ENCODE peak calls at places on chromosomes 4 and X, in four cellular contexts. One of them, this sample, is unnamed. For H3K9me3, the result is how much of the 10 kb centered on the place peaks cover.

GRCh38 chr4:86441175-86441960 is 81.5 kb upstream of the MAPK10 start:
- DNase-seq in heart right ventricle: no peak
- DNase-seq in stomach: no peak
- DNase-seq in left lung: no peak
- DNase-seq in this sample: no peak

GRCh38 chr4:1479454-1479853 is 73.2 kb upstream of the NKX1-1 start:
- DNase-seq in left lung: no peak
- DNase-seq in stomach: no peak
- DNase-seq in heart right ventricle: no peak
- DNase-seq in this sample: peak

GRCh38 chr4:13701937-13702446 is 74.5 kb upstream of the BOD1L1 start:
- DNase-seq in stomach: no peak
- DNase-seq in left lung: no peak
- DNase-seq in heart right ventricle: no peak
- DNase-seq in this sample: no peak

GRCh38 chr4:79049840-79050520 is 110.7 kb upstream of the PAQR3 start:
- DNase-seq in heart right ventricle: no peak
- DNase-seq in left lung: peak
- DNase-seq in stomach: no peak
- DNase-seq in this sample: no peak

GRCh38 chrX:45697591-45697990 is 496.9 kb upstream of the DIPK2B start:
- DNase-seq in left lung: no peak
- DNase-seq in stomach: no peak
- DNase-seq in heart right ventricle: no peak
- DNase-seq in this sample: no peak

GRCh38 chrX:122943918-122944317 is 240.2 kb upstream of the GRIA3 start:
- DNase-seq in stomach: no peak
- DNase-seq in heart right ventricle: no peak
- DNase-seq in left lung: no peak
- DNase-seq in this sample: no peak

GRCh38 chr4:6845574-6845973 is 63.0 kb downstream of the KIAA0232 start:
- DNase-seq in left lung: no peak
- DNase-seq in heart right ventricle: no peak
- DNase-seq in stomach: no peak
- DNase-seq in this sample: no peak

GRCh38 chr4:147335183-147335582 is 145.7 kb upstream of the EDNRA start:
- DNase-seq in left lung: no peak
- DNase-seq in heart right ventricle: no peak
- DNase-seq in stomach: no peak
- DNase-seq in this sample: no peak

GRCh38 chr4:158578476-158578875 is 56.8 kb downstream of the RXFP1 start:
- DNase-seq in heart right ventricle: no peak
- DNase-seq in stomach: no peak
- DNase-seq in left lung: no peak
- DNase-seq in this sample: no peak

GRCh38 chrX:78655642-78656041 is 3.5 kb downstream of the RTL3 start:
- DNase-seq in heart right ventricle: no peak
- DNase-seq in left lung: no peak
- DNase-seq in stomach: no peak
- DNase-seq in this sample: no peak

GRCh38 chrX:78665286-78665685 is 6.2 kb upstream of the RTL3 start:
- DNase-seq in left lung: no peak
- DNase-seq in heart right ventricle: no peak
- DNase-seq in stomach: no peak
- DNase-seq in this sample: no peak

GRCh38 chrX:78658851-78659744 is at the start of gene RTL3:
- DNase-seq in stomach: no peak
- DNase-seq in heart right ventricle: no peak
- DNase-seq in left lung: no peak
- DNase-seq in this sample: no peak

DNA sequence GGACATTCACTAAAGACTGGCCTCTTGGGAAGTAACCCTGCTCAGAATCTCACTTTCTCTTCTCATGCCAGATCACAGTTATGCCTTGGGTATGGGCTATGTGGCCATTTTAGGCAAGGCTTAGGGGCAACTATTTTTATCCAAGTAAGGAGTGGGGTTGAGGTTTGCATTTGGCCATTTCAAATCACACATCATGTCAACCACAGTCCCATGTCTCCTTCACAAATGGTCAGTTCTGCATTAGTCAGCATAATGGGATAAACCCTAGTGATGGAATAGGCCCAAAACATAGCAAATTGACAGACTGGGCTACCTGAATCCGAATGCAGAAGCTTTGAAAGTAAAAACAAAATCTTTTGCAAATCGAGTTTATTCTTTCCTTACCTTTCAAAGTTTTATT is 827 bp upstream of the RTL3 start:
- DNase-seq in heart right ventricle: no peak
- DNase-seq in stomach: no peak
- DNase-seq in left lung: no peak
- DNase-seq in this sample: no peak
- H3K9me3 ChIP-seq in heart right ventricle: under half
- H3K9me3 ChIP-seq in stomach: under half
- H3K9me3 ChIP-seq in left lung: under half
- H3K9me3 ChIP-seq in this sample: under half

GRCh38 chrX:7996851-7997250 is 69.6 kb upstream of the PNPLA4 start:
- DNase-seq in heart right ventricle: no peak
- DNase-seq in left lung: no peak
- DNase-seq in stomach: no peak
- DNase-seq in this sample: no peak
- H3K9me3 ChIP-seq in heart right ventricle: under half
- H3K9me3 ChIP-seq in left lung: under half
- H3K9me3 ChIP-seq in stomach: under half
- H3K9me3 ChIP-seq in this sample: under half

GRCh38 chr4:132483-132882 is 8.2 kb downstream of the ZNF718 start:
- DNase-seq in heart right ventricle: no peak
- DNase-seq in stomach: no peak
- DNase-seq in left lung: no peak
- DNase-seq in this sample: no peak
- H3K9me3 ChIP-seq in heart right ventricle: under half
- H3K9me3 ChIP-seq in stomach: half or more
- H3K9me3 ChIP-seq in left lung: under half
- H3K9me3 ChIP-seq in this sample: under half

GRCh38 chrX:152813211-152813610 is 17.3 kb downstream of the CETN2 start:
- DNase-seq in heart right ventricle: no peak
- DNase-seq in stomach: no peak
- DNase-seq in left lung: no peak
- DNase-seq in this sample: no peak
- H3K9me3 ChIP-seq in heart right ventricle: under half
- H3K9me3 ChIP-seq in stomach: under half
- H3K9me3 ChIP-seq in left lung: under half
- H3K9me3 ChIP-seq in this sample: under half

GRCh38 chrX:53379747-53380146 is 42.7 kb downstream of the SMC1A start:
- DNase-seq in stomach: no peak
- DNase-seq in left lung: no peak
- DNase-seq in heart right ventricle: no peak
- DNase-seq in this sample: no peak
- H3K9me3 ChIP-seq in stomach: under half
- H3K9me3 ChIP-seq in left lung: under half
- H3K9me3 ChIP-seq in heart right ventricle: under half
- H3K9me3 ChIP-seq in this sample: under half

GRCh38 chr4:140603286-140603685 is 34.5 kb upstream of the UCP1 start:
- DNase-seq in heart right ventricle: no peak
- DNase-seq in stomach: no peak
- DNase-seq in left lung: no peak
- DNase-seq in this sample: no peak

GRCh38 chr4:140607852-140608251 is 39.1 kb upstream of the UCP1 start:
- DNase-seq in left lung: no peak
- DNase-seq in heart right ventricle: no peak
- DNase-seq in stomach: no peak
- DNase-seq in this sample: no peak

GRCh38 chr4:140600408-140600807 is 31.6 kb upstream of the UCP1 start:
- DNase-seq in left lung: no peak
- DNase-seq in stomach: no peak
- DNase-seq in heart right ventricle: no peak
- DNase-seq in this sample: no peak

GRCh38 chr4:140604544-140604943 is 35.8 kb upstream of the UCP1 start:
- DNase-seq in heart right ventricle: no peak
- DNase-seq in left lung: no peak
- DNase-seq in stomach: no peak
- DNase-seq in this sample: no peak

DNA sequence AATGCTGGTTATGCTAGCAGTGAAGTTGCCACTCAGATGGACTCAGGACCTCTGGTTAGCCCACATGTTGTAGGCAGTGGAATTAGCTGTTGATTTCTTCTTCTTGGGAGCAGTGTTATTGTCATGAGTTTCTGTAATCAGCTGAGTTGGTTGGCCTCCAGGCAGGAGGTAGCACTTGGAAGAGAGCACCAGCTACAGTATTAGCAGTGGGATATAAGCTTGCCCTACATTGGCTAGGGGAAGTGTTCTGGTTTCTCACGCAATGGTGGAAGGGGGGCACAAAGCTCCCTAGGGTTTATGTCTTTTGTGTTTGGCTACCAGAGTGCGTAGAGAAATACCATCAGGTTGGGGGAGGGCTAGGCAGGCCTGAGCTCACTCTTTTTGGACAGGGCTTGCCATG is 34.0 kb upstream of the UCP1 start:
- DNase-seq in stomach: no peak
- DNase-seq in left lung: no peak
- DNase-seq in heart right ventricle: no peak
- DNase-seq in this sample: no peak
- H3K9me3 ChIP-seq in stomach: under half
- H3K9me3 ChIP-seq in left lung: under half
- H3K9me3 ChIP-seq in heart right ventricle: under half
- H3K9me3 ChIP-seq in this sample: under half

GRCh38 chrX:131725001-131725654 is 181.3 kb downstream of the OR13H1 start:
- DNase-seq in heart right ventricle: no peak
- DNase-seq in left lung: no peak
- DNase-seq in stomach: no peak
- DNase-seq in this sample: no peak

GRCh38 chrX:131729295-131729694 is 185.4 kb downstream of the OR13H1 start:
- DNase-seq in stomach: peak
- DNase-seq in left lung: no peak
- DNase-seq in heart right ventricle: no peak
- DNase-seq in this sample: no peak

GRCh38 chrX:131727778-131728177 is 183.9 kb downstream of the OR13H1 start:
- DNase-seq in left lung: no peak
- DNase-seq in heart right ventricle: no peak
- DNase-seq in stomach: no peak
- DNase-seq in this sample: no peak

GRCh38 chrX:131724292-131724691 is 180.4 kb downstream of the OR13H1 start:
- DNase-seq in stomach: no peak
- DNase-seq in left lung: no peak
- DNase-seq in heart right ventricle: no peak
- DNase-seq in this sample: no peak

DNA sequence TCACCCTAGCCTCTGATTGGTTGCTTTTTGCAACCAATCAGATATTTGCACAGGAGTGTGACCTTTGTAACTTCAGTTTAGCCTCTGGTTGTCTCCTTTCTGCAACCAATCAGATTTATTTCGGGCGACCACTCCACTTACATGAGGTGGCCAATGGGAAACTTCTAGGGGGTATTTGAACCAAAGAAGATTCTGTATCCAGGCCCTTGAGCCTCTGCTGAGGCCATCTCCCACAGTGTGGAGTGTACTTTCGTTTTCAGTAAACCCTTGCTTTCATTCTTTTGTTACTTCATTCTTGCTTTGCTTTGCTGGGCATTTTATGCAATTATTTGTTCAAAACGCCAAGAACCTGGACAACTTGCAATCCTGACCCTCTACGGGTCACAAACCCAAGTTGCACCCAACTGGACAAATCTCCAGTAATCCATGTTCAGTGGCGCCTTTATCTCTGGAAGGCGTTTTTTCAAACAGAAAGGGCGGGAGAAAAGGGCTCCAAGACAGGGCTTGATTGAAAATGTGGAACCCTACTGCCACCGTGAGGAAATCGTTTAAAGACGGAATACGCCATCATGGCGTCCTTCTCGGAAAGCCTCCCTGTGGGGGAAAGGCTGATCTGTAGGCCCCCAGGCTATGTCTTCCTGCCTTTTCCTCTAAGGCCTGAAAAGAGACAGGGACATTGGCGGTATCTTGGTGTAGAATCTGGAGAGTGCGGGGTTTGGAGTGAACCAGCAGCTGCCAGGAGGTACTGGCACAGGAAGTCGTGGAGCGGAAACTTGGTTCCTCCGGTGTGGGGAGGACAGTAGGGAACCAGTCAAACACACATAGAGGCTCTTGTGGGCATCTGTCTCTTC is 184.6 kb downstream of the OR13H1 start:
- DNase-seq in left lung: no peak
- DNase-seq in heart right ventricle: no peak
- DNase-seq in stomach: peak
- DNase-seq in this sample: no peak
- H3K9me3 ChIP-seq in left lung: under half
- H3K9me3 ChIP-seq in heart right ventricle: under half
- H3K9me3 ChIP-seq in stomach: under half
- H3K9me3 ChIP-seq in this sample: under half

This sample was measured in gastrocnemius medialis.